ENCODE peak calls at places on chromosome 1, in seven cellular contexts. H is T-helper 17 cell, M is C1 segment of cervical spinal cord, R is progenitor cell of endocrine pancreas, V is EL, X is choroid plexus epithelial cell, Z is GM06990. K is an unnamed sample.

GRCh38 chr1:174204697-174205308 is 45.5 kb downstream of the RABGAP1L start:
- DNase-seq in H (no peak), M (no peak), R (no peak), V (no peak), X (no peak), Z (no peak), K (no peak)

GRCh38 chr1:8902765-8903164 is 24.3 kb upstream of the ENO1 start:
- DNase-seq in H (no peak), M (no peak), R (no peak), V (peak), X (peak), Z (no peak), K (no peak)

GRCh38 chr1:219699870-219700269 is 87.0 kb upstream of the ZC3H11B start:
- DNase-seq in H (no peak), M (no peak), R (no peak), V (peak), X (peak), Z (no peak), K (peak)

GRCh38 chr1:97936976-97937375 is 16.1 kb upstream of the DPYD start:
- DNase-seq in H (no peak), M (no peak), R (no peak), V (no peak), X (no peak), Z (no peak), K (no peak)

GRCh38 chr1:109253803-109254620 is 4.7 kb downstream of the CELSR2 start:
- DNase-seq in H (no peak), M (no peak), R (no peak), V (peak), X (peak), Z (no peak), K (no peak)

GRCh38 chr1:39453603-39454002 is 37.8 kb upstream of the BMP8A start:
- DNase-seq in H (no peak), M (no peak), R (no peak), V (no peak), X (peak), Z (no peak), K (no peak)

GRCh38 chr1:19654886-19655717 is 9.6 kb upstream of the HTR6 start:
- DNase-seq in H (no peak), M (no peak), R (no peak), V (no peak), X (no peak), Z (no peak), K (no peak)

GRCh38 chr1:109787845-109788605 is 24.3 kb upstream of the EPS8L3 start:
- DNase-seq in H (no peak), M (no peak), R (no peak), V (no peak), X (no peak), Z (no peak), K (no peak)

GRCh38 chr1:117605164-117605810 is 561 bp upstream of the TENT5C start:
- DNase-seq in H (no peak), M (no peak), R (no peak), V (peak), X (peak), Z (no peak), K (peak)

GRCh38 chr1:111571987-111572386 is 47.6 kb upstream of the RAP1A start:
- DNase-seq in H (no peak), M (no peak), R (no peak), V (peak), X (peak), Z (no peak), K (peak)

GRCh38 chr1:184905601-184906322 is 68.5 kb downstream of the NIBAN1 start:
- DNase-seq in H (no peak), M (no peak), R (no peak), V (no peak), X (no peak), Z (no peak), K (no peak)

GRCh38 chr1:43648448-43648847 is 1.5 kb upstream of the KDM4A start:
- DNase-seq in H (no peak), M (no peak), R (no peak), V (peak), X (no peak), Z (no peak), K (no peak)

GRCh38 chr1:55007626-55008025 is 8.9 kb downstream of the BSND start:
- DNase-seq in H (no peak), M (no peak), R (no peak), V (peak), X (peak), Z (no peak), K (peak)

GRCh38 chr1:150263549-150263948 is 5.3 kb downstream of the APH1A start:
- DNase-seq in H (no peak), M (no peak), R (no peak), V (no peak), X (no peak), Z (no peak), K (no peak)

GRCh38 chr1:4108341-4108740 is 208.3 kb upstream of the C1orf174 start:
- DNase-seq in H (no peak), M (no peak), R (no peak), V (no peak), X (no peak), Z (no peak), K (no peak)

GRCh38 chr1:40399984-40400704 is 26.6 kb downstream of the SMAP2 start:
- DNase-seq in H (no peak), M (no peak), R (no peak), V (no peak), X (no peak), Z (peak), K (no peak)

GRCh38 chr1:89910780-89911179 is 84.1 kb upstream of the ZNF326 start:
- DNase-seq in H (no peak), M (no peak), R (no peak), V (peak), X (peak), Z (no peak), K (peak)

GRCh38 chr1:235708390-235708962 is 58.9 kb upstream of the GNG4 start:
- DNase-seq in H (no peak), M (no peak), R (no peak), V (peak), X (peak), Z (no peak), K (no peak)

GRCh38 chr1:32361674-32362473 is 411 bp downstream of the FAM229A start:
- DNase-seq in H (no peak), M (peak), R (peak), V (peak), X (peak), Z (no peak), K (no peak)

GRCh38 chr1:54378157-54378883 is 27.9 kb downstream of the SSBP3 start:
- DNase-seq in H (no peak), M (no peak), R (no peak), V (no peak), X (no peak), Z (no peak), K (no peak)

GRCh38 chr1:229853751-229854150 is 213.3 kb upstream of the GALNT2 start:
- DNase-seq in H (no peak), M (no peak), R (no peak), V (no peak), X (no peak), Z (no peak), K (no peak)

GRCh38 chr1:53561488-53562115 is 102.4 kb downstream of the DMRTB1 start:
- DNase-seq in H (no peak), M (no peak), R (no peak), V (no peak), X (no peak), Z (no peak), K (no peak)

GRCh38 chr1:204074274-204075115 is 1.6 kb downstream of the SOX13 start:
- DNase-seq in H (no peak), M (peak), R (peak), V (peak), X (peak), Z (no peak), K (peak)

GRCh38 chr1:158055854-158056253 is 62.4 kb downstream of the KIRREL1 start:
- DNase-seq in H (no peak), M (no peak), R (no peak), V (no peak), X (no peak), Z (no peak), K (no peak)

GRCh38 chr1:1344672-1345361 is 4.4 kb downstream of the DVL1 start:
- DNase-seq in H (no peak), M (no peak), R (peak), V (peak), X (peak), Z (no peak), K (peak)

GRCh38 chr1:235908742-235909520 is 42.2 kb upstream of the LYST start:
- DNase-seq in H (no peak), M (no peak), R (no peak), V (peak), X (peak), Z (no peak), K (peak)

GRCh38 chr1:3575953-3576352 is 35.4 kb downstream of the MEGF6 start:
- DNase-seq in H (no peak), M (no peak), R (no peak), V (no peak), X (no peak), Z (no peak), K (no peak)

GRCh38 chr1:232018512-232019340 is 392.1 kb downstream of the DISC1 start:
- DNase-seq in H (no peak), M (no peak), R (no peak), V (no peak), X (no peak), Z (no peak), K (no peak)

GRCh38 chr1:227899820-227900449 is 47.8 kb downstream of the WNT9A start:
- DNase-seq in H (peak), M (no peak), R (no peak), V (no peak), X (no peak), Z (no peak), K (no peak)

GRCh38 chr1:155910621-155911121 is 478 bp downstream of the RIT1 start:
- DNase-seq in H (no peak), M (peak), R (no peak), V (peak), X (peak), Z (peak), K (no peak)

GRCh38 chr1:93440272-93440671 is 7.6 kb upstream of the FNBP1L start:
- DNase-seq in H (no peak), M (no peak), R (no peak), V (no peak), X (no peak), Z (no peak), K (no peak)

GRCh38 chr1:153619171-153619570 is 3.0 kb upstream of the S100A14 start:
- DNase-seq in H (no peak), M (no peak), R (no peak), V (no peak), X (no peak), Z (no peak), K (no peak)

GRCh38 chr1:155219592-155220031 is 11.1 kb downstream of the MTX1 start:
- DNase-seq in H (no peak), M (peak), R (no peak), V (peak), X (peak), Z (no peak), K (no peak)

GRCh38 chr1:14108356-14109275 is 408.6 kb downstream of the PRDM2 start:
- DNase-seq in H (no peak), M (no peak), R (no peak), V (no peak), X (no peak), Z (no peak), K (no peak)

GRCh38 chr1:24369199-24369598 is 44.4 kb downstream of the STPG1 start:
- DNase-seq in H (no peak), M (no peak), R (no peak), V (no peak), X (no peak), Z (no peak), K (no peak)

GRCh38 chr1:230113605-230114241 is 46.7 kb downstream of the GALNT2 start:
- DNase-seq in H (no peak), M (no peak), R (no peak), V (peak), X (peak), Z (no peak), K (peak)

GRCh38 chr1:182143825-182144661 is 82.5 kb upstream of the ZNF648 start:
- DNase-seq in H (no peak), M (peak), R (no peak), V (peak), X (peak), Z (no peak), K (no peak)

GRCh38 chr1:228105996-228106799 is 2.9 kb downstream of the MRPL55 start:
- DNase-seq in H (no peak), M (no peak), R (no peak), V (no peak), X (no peak), Z (no peak), K (no peak)